ENCODE peak calls at places on chromosomes 11 and 22, in five cellular contexts. Q is left lung, S is HepG2, W is gastrocnemius medialis, V is left ventricle myocardium superior. B is an unnamed sample.

GRCh38 chr22:33472462-33473344 is 414.5 kb upstream of the SYN3 start:
- ATAC-seq in Q (no peak), V (peak), W (no peak), S (no peak), B (peak)

GRCh38 chr22:49975543-49976389 is 15.2 kb downstream of the PIM3 start:
- ATAC-seq in S (peak), W (no peak), V (no peak), Q (no peak), B (peak)

GRCh38 chr11:129937592-129938238 is 42.3 kb upstream of the NFRKB start:
- ATAC-seq in Q (no peak), V (no peak), S (no peak), W (no peak), B (no peak)

GRCh38 chr11:122729139-122729538 is 73.6 kb downstream of the UBASH3B start:
- ATAC-seq in S (no peak), V (no peak), W (no peak), Q (no peak), B (no peak)

GRCh38 chr11:131928992-131929391 is 558.6 kb downstream of the NTM start:
- ATAC-seq in W (no peak), Q (no peak), V (no peak), S (no peak), B (no peak)

GRCh38 chr22:44664149-44664548 is 37.9 kb upstream of the PRR5 start:
- ATAC-seq in Q (peak), V (peak), S (no peak), W (no peak), B (peak)

GRCh38 chr11:93591247-93591898 is 48.2 kb upstream of the SMCO4 start:
- ATAC-seq in Q (no peak), V (no peak), W (no peak), S (peak), B (no peak)

GRCh38 chr11:13249992-13250391 is 27.6 kb upstream of the BMAL1 start:
- ATAC-seq in S (no peak), V (no peak), Q (no peak), W (no peak), B (no peak)

GRCh38 chr11:78535920-78536319 is 38.7 kb downstream of the NARS2 start:
- ATAC-seq in S (no peak), V (no peak), Q (no peak), W (no peak), B (no peak)

GRCh38 chr11:123072279-123072678 is 10.3 kb upstream of the HSPA8 start:
- ATAC-seq in Q (peak), S (no peak), V (no peak), W (no peak), B (no peak)

GRCh38 chr11:83159901-83160865 is 3.3 kb downstream of the PCF11 start:
- ATAC-seq in S (no peak), V (no peak), Q (no peak), W (no peak), B (no peak)

GRCh38 chr11:126335463-126335760 is 20.1 kb upstream of the ST3GAL4 start:
- ATAC-seq in Q (no peak), V (peak), S (no peak), W (no peak), B (no peak)

GRCh38 chr11:59224419-59224928 is 11.7 kb upstream of the MPEG1 start:
- ATAC-seq in Q (peak), S (no peak), V (peak), W (peak), B (peak)

GRCh38 chr22:30290679-30291333 is 1.5 kb upstream of the CASTOR1 start:
- ATAC-seq in V (peak), S (peak), Q (peak), W (peak), B (no peak)

B was measured in stimulated activated memory B cell treated with anti-CD40 and anti-IgM and Interleukin-4, amounts not matched to agents 10 μg/mL and 1 μg/mL and 100 μg/mL, for 72 hours.